ENCODE peak calls at places on chromosomes 6 and 20, in nine cellular contexts. M, S, J, P, R, E, W, Q and X are unnamed samples.

GRCh38 chr6:37324131-37325033 is 29.4 kb upstream of the RNF8 start:
- DNase-seq in Q (no peak), S (no peak), R (no peak), M (no peak), P (no peak), J (no peak), W (no peak), E (no peak), X (no peak)

GRCh38 chr20:496126-496696 is 33.9 kb upstream of the TBC1D20 start:
- DNase-seq in W (no peak), S (peak; percentile 27), Q (no peak), R (no peak), J (peak; percentile 51), M (no peak), P (no peak), E (no peak), X (no peak)

GRCh38 chr6:143964667-143965066 is 43.4 kb downstream of the PLAGL1 start:
- DNase-seq in M (peak; percentile 53), S (peak; percentile 50), J (no peak), P (no peak), Q (peak; percentile 75), E (no peak), R (no peak), W (no peak), X (no peak)

GRCh38 chr6:32462609-32463008 is 22.9 kb downstream of the HLA-DRA start:
- DNase-seq in M (no peak), R (no peak), E (no peak), P (no peak), W (no peak), S (no peak), J (no peak), Q (no peak), X (no peak)

GRCh38 chr6:95948324-95948723 is 67.5 kb upstream of the FUT9 start:
- DNase-seq in P (no peak), E (no peak), W (no peak), R (no peak), Q (no peak), J (no peak), S (no peak), M (no peak), X (no peak)

GRCh38 chr6:14379568-14379967 is 262.0 kb downstream of the CD83 start:
- DNase-seq in Q (no peak), S (no peak), M (no peak), E (no peak), P (no peak), R (no peak), J (no peak), W (no peak), X (no peak)

GRCh38 chr6:31294056-31294455 is 22.2 kb upstream of the HLA-C start:
- DNase-seq in J (no peak), M (no peak), R (no peak), E (no peak), S (no peak), Q (no peak), P (no peak), W (no peak), X (no peak)

GRCh38 chr6:52562915-52563314 is 13.9 kb downstream of the TRAM2 start:
- DNase-seq in R (no peak), M (no peak), E (no peak), J (no peak), W (no peak), S (peak; percentile 48), Q (no peak), P (no peak), X (no peak)

GRCh38 chr20:19260412-19261090 is 48.1 kb downstream of the SLC24A3 start:
- DNase-seq in J (no peak), M (no peak), W (no peak), E (no peak), S (no peak), R (no peak), Q (peak; percentile 30), P (no peak), X (no peak)

GRCh38 chr6:13767121-13767794 is 47.1 kb downstream of the MCUR1 start:
- DNase-seq in S (peak; percentile 40), Q (peak; percentile 58), P (no peak), E (no peak), M (peak; percentile 70), R (no peak), W (no peak), J (no peak), X (no peak)

GRCh38 chr6:34154668-34155447 is 9.0 kb upstream of the GRM4 start:
- DNase-seq in W (no peak), S (peak; percentile 59), P (peak; percentile 47), Q (peak; percentile 94), J (peak; percentile 57), E (peak; percentile 99), R (peak; percentile 69), M (peak; percentile 67), X (no peak)

GRCh38 chr6:89987140-89987539 is 92.9 kb downstream of the GJA10 start:
- DNase-seq in S (no peak), R (no peak), J (no peak), Q (no peak), W (no peak), E (no peak), P (no peak), M (no peak), X (no peak)

GRCh38 chr6:141413196-141413595 is 719.5 kb upstream of the GJE1 start:
- DNase-seq in M (no peak), R (no peak), E (no peak), J (no peak), S (peak; percentile 15), Q (no peak), P (no peak), W (no peak), X (no peak)

GRCh38 chr6:113989675-113990074 is 18.7 kb upstream of the HDAC2 start:
- DNase-seq in W (no peak), E (no peak), P (no peak), J (no peak), M (no peak), Q (no peak), S (no peak), R (no peak), X (no peak)
- TF ChIP-seq CTCF in W (no peak), E (no peak), P (no peak), J (no peak), M (no peak), Q (no peak), S (no peak), R (no peak), X (no peak)

GRCh38 chr20:62703853-62704228 is 4.8 kb upstream of the NTSR1 start:
- DNase-seq in R (no peak), M (no peak), S (no peak), P (no peak), W (no peak), J (no peak), E (no peak), Q (no peak), X (no peak)

GRCh38 chr20:62706344-62706743 is 2.3 kb upstream of the NTSR1 start:
- DNase-seq in M (no peak), R (no peak), S (no peak), E (no peak), J (no peak), P (no peak), W (no peak), Q (no peak), X (no peak)

GRCh38 chr20:62706857-62707256 is 1.8 kb upstream of the NTSR1 start:
- DNase-seq in P (no peak), M (no peak), W (no peak), S (no peak), Q (no peak), E (no peak), R (no peak), J (no peak), X (no peak)

GRCh38 chr20:62704341-62704948 is 4.2 kb upstream of the NTSR1 start:
- DNase-seq in J (peak; percentile 88), S (peak; percentile 91), R (peak; percentile 61), Q (no peak), P (peak; percentile 67), E (no peak), W (peak; percentile 67), M (peak; percentile 80), X (peak; percentile 16)

DNA sequence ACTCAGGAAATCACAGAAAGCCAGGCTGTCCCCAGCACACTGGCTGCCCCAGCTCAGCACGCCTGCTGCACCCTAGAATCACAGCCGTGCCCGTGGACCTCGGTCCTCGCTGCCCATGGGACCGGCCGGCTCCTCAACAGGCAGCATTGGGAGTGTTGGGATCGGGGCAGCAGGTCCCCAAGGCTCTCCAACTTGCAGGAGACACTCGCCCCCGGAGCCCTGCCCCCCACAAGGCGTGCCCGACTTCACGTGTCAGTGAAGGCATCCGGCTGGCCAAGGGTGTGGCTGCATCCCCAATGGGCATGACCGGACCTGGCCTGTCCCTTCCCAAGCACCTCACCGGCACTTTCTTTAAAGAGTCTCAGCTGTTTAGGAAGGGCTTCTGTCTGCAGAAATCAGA is 3.0 kb upstream of the NTSR1 start:
- DNase-seq in J (no peak), W (no peak), P (no peak), R (no peak), M (no peak), E (no peak), Q (no peak), S (no peak), X (no peak)
- H3K4me3 ChIP-seq in J (no peak overlapping the region), W (no peak overlapping the region), P (no peak overlapping the region), R (no peak overlapping the region), M (no peak overlapping the region), E (no peak overlapping the region), Q (no peak overlapping the region), S (no peak overlapping the region), X (no peak overlapping the region)

DNA sequence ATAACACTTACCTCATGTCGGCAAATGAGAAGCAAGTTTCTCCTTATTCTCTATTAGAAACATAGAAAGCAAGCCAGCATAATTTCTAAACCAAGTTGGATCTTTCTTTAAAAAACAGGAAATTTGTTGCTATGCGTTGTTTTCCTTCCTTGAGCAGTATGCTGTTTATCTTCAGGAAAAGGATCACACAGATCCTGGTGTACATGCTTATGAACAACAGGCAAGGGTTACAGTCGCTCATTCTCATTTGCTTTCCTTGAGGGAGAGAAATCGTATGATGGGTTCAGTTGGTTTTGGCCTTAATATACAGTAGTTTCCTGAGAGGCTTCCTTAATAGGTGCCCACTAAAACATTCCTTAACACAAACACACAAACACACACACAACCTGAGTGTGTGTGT is 118.8 kb downstream of the FYN start:
- DNase-seq in Q (peak; percentile 0), M (no peak), P (no peak), J (no peak), S (no peak), E (no peak), R (no peak), W (no peak), X (no peak)
- H3K4me1 ChIP-seq in Q (no peaks in the 10 kb centered on the region), M (no peaks in the 10 kb centered on the region), P (no peaks in the 10 kb centered on the region), J (no peaks in the 10 kb centered on the region), S (no peaks in the 10 kb centered on the region), E (peaks cover 5% of the 10 kb centered on the region), R (no peaks in the 10 kb centered on the region), W (no peaks in the 10 kb centered on the region), X (no peaks in the 10 kb centered on the region)

DNA sequence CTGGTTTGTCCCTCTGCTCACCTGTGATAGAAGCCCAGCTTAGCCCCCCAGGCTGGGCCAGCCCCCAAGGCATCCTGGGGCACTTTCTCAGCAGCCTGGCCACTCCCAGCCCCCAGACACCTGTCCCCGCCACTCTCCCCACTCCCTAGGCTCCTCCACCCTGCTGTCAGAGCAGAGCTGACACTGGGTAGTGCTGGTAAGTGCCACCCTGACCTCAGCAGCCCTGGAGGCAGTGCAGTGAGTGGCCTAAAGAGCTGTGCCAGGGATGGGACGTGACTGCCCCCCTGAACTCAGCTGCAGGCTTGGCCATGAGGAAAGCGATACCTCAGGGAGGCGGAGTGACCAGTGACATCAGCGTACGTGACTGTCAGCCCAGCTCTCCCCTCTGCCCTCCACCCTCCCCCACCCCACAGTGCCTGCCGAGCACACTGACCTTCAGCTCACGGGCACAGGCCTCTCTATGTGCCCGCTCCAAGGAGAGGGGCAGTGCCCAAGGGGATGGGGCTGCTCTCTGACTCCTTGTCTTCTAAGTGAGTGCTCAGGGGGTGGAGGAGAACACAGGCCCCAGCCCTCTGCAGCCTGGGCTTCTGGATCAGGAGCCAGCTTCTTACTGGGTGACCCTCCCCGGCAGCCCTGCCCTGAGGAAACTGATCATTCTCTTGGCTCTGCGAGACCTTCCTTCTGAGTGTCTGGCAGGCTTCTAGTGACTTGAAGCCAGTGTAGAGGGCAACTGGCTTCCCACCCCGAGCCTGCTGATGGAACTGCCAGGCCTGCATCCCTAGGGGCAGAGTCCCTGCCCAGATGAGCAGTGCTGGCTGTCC is 172.7 kb downstream of the MRPL14 start:
- DNase-seq in Q (peak; percentile 38), E (peak; percentile 40), P (peak; percentile 11), M (peak; percentile 92), S (no peak), J (no peak), R (no peak), W (no peak), X (no peak)
- TF ChIP-seq CTCF in Q (no peak), E (no peak), P (no peak), M (no peak), S (no peak), J (no peak), R (no peak), W (no peak), X (no peak)